ENCODE peak calls at places on chromosomes 3 and 15, in six cellular contexts. One of them, this sample, is unnamed.

GRCh38 chr3:17195856-17196604 is 311.3 kb downstream of the PLCL2 start:
- DNase-seq in GM12891: peak; percentile 12
- DNase-seq in heart left ventricle: no peak
- DNase-seq in uterus: no peak
- DNase-seq in esophagus squamous epithelium: no peak
- DNase-seq in gastrocnemius medialis: no peak
- DNase-seq in this sample: no peak

GRCh38 chr3:110750201-110750600 is 321.4 kb upstream of the NECTIN3 start:
- DNase-seq in GM12891: no peak
- DNase-seq in heart left ventricle: no peak
- DNase-seq in uterus: no peak
- DNase-seq in esophagus squamous epithelium: no peak
- DNase-seq in gastrocnemius medialis: no peak
- DNase-seq in this sample: no peak

GRCh38 chr15:88467935-88468528 is 524 bp downstream of the MRPS11 start:
- DNase-seq in GM12891: no peak
- DNase-seq in heart left ventricle: no peak
- DNase-seq in uterus: no peak
- DNase-seq in esophagus squamous epithelium: no peak
- DNase-seq in gastrocnemius medialis: no peak
- DNase-seq in this sample: no peak

GRCh38 chr3:11570789-11571495 is 72.8 kb downstream of the VGLL4 start:
- DNase-seq in GM12891: no peak
- DNase-seq in heart left ventricle: no peak
- DNase-seq in uterus: peak; percentile 16
- DNase-seq in esophagus squamous epithelium: no peak
- DNase-seq in gastrocnemius medialis: no peak
- DNase-seq in this sample: no peak

GRCh38 chr3:127182446-127182845 is 10.5 kb upstream of the PRR23E start:
- DNase-seq in GM12891: no peak
- DNase-seq in heart left ventricle: no peak
- DNase-seq in uterus: no peak
- DNase-seq in esophagus squamous epithelium: no peak
- DNase-seq in gastrocnemius medialis: no peak
- DNase-seq in this sample: no peak

GRCh38 chr3:65925254-65925954 is 113.3 kb downstream of the MAGI1 start:
- DNase-seq in GM12891: no peak
- DNase-seq in heart left ventricle: no peak
- DNase-seq in uterus: no peak
- DNase-seq in esophagus squamous epithelium: no peak
- DNase-seq in gastrocnemius medialis: no peak
- DNase-seq in this sample: peak; percentile 61

GRCh38 chr3:196792771-196793170 is 53.1 kb downstream of the PAK2 start:
- DNase-seq in GM12891: no peak
- DNase-seq in heart left ventricle: no peak
- DNase-seq in uterus: no peak
- DNase-seq in esophagus squamous epithelium: no peak
- DNase-seq in gastrocnemius medialis: peak; percentile 29
- DNase-seq in this sample: no peak

GRCh38 chr3:194294199-194294887 is 56.8 kb downstream of the CPN2 start:
- DNase-seq in GM12891: no peak
- DNase-seq in heart left ventricle: no peak
- DNase-seq in uterus: peak; percentile 17
- DNase-seq in esophagus squamous epithelium: no peak
- DNase-seq in gastrocnemius medialis: no peak
- DNase-seq in this sample: no peak

GRCh38 chr3:108450444-108450843 is 60.0 kb downstream of the MYH15 start:
- DNase-seq in GM12891: no peak
- DNase-seq in heart left ventricle: no peak
- DNase-seq in uterus: no peak
- DNase-seq in esophagus squamous epithelium: no peak
- DNase-seq in gastrocnemius medialis: no peak
- DNase-seq in this sample: no peak

GRCh38 chr3:54045416-54045815 is 76.9 kb upstream of the CACNA2D3 start:
- DNase-seq in GM12891: no peak
- DNase-seq in heart left ventricle: no peak
- DNase-seq in uterus: no peak
- DNase-seq in esophagus squamous epithelium: no peak
- DNase-seq in gastrocnemius medialis: no peak
- DNase-seq in this sample: no peak

GRCh38 chr3:59043391-59043790 is 6.4 kb downstream of the CFAP20DC start:
- DNase-seq in GM12891: no peak
- DNase-seq in heart left ventricle: no peak
- DNase-seq in uterus: no peak
- DNase-seq in esophagus squamous epithelium: no peak
- DNase-seq in gastrocnemius medialis: no peak
- DNase-seq in this sample: no peak

GRCh38 chr15:78205337-78205736 is 29.0 kb downstream of the ACSBG1 start:
- DNase-seq in GM12891: no peak
- DNase-seq in heart left ventricle: no peak
- DNase-seq in uterus: no peak
- DNase-seq in esophagus squamous epithelium: no peak
- DNase-seq in gastrocnemius medialis: no peak
- DNase-seq in this sample: no peak

GRCh38 chr15:68425428-68426060 is 6.4 kb downstream of the ITGA11 start:
- DNase-seq in GM12891: no peak
- DNase-seq in heart left ventricle: no peak
- DNase-seq in uterus: peak; percentile 60
- DNase-seq in esophagus squamous epithelium: no peak
- DNase-seq in gastrocnemius medialis: no peak
- DNase-seq in this sample: no peak

GRCh38 chr15:32855942-32856341 is 138.1 kb downstream of the GREM1 start:
- DNase-seq in GM12891: no peak
- DNase-seq in heart left ventricle: no peak
- DNase-seq in uterus: no peak
- DNase-seq in esophagus squamous epithelium: no peak
- DNase-seq in gastrocnemius medialis: no peak
- DNase-seq in this sample: no peak

GRCh38 chr3:5013021-5013906 is 34.0 kb downstream of the BHLHE40 start:
- DNase-seq in GM12891: no peak
- DNase-seq in heart left ventricle: no peak
- DNase-seq in uterus: no peak
- DNase-seq in esophagus squamous epithelium: no peak
- DNase-seq in gastrocnemius medialis: no peak
- DNase-seq in this sample: no peak

GRCh38 chr15:91572110-91572509 is 281.4 kb upstream of the SLCO3A1 start:
- DNase-seq in GM12891: no peak
- DNase-seq in heart left ventricle: no peak
- DNase-seq in uterus: no peak
- DNase-seq in esophagus squamous epithelium: no peak
- DNase-seq in gastrocnemius medialis: no peak
- DNase-seq in this sample: no peak

GRCh38 chr15:34271493-34271892 is 46.7 kb downstream of the EMC4 start:
- DNase-seq in GM12891: no peak
- DNase-seq in heart left ventricle: no peak
- DNase-seq in uterus: peak; percentile 40
- DNase-seq in esophagus squamous epithelium: no peak
- DNase-seq in gastrocnemius medialis: peak; percentile 29
- DNase-seq in this sample: no peak

DNA sequence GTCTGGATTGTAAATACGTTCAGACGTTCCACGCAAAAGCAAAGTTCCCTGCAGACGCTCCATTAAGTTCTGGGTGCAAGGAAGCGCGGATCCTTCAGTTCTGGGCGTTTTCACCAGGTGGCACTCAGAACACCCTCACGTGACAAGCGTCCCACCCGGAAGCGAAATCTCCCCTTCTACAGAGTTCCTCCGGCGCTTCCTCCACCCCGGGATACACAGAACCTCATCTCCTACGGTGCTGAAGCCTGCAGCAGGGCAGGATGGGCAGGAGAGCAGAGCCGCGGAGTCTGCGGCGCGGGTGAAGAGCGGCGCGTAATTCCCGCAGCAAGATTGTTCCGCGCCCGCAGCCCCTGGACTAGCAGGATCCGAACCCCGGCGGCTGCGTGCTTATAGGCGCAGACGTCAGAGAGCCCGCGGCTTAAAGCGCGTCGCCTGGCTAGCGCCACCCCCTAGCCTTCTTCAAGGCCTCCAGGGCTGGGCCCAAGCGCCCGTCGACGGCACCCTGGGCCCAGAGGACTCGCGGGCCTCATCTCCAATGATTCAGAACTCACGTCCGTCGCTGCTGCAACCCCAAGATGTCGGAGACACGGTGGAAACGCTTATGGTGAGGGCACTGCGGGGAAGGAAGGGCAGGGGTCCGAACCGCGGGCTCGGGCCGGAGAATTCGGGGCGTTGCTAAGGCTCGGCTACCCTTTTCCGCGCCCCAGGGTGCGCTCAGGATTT is at the start of gene SLC25A38:
- DNase-seq in GM12891: peak; percentile 65
- DNase-seq in heart left ventricle: peak; percentile 85
- DNase-seq in uterus: peak; percentile 76
- DNase-seq in esophagus squamous epithelium: no peak
- DNase-seq in gastrocnemius medialis: peak; percentile 74
- DNase-seq in this sample: peak; percentile 78
- TF ChIP-seq POLR2A in GM12891: peak; percentile 69
- TF ChIP-seq POLR2A in heart left ventricle: no peak
- TF ChIP-seq POLR2A in uterus: peak; percentile 40
- TF ChIP-seq POLR2A in esophagus squamous epithelium: peak; percentile 22
- TF ChIP-seq POLR2A in gastrocnemius medialis: peak; percentile 58
- TF ChIP-seq POLR2A in this sample: peak; percentile 60

DNA sequence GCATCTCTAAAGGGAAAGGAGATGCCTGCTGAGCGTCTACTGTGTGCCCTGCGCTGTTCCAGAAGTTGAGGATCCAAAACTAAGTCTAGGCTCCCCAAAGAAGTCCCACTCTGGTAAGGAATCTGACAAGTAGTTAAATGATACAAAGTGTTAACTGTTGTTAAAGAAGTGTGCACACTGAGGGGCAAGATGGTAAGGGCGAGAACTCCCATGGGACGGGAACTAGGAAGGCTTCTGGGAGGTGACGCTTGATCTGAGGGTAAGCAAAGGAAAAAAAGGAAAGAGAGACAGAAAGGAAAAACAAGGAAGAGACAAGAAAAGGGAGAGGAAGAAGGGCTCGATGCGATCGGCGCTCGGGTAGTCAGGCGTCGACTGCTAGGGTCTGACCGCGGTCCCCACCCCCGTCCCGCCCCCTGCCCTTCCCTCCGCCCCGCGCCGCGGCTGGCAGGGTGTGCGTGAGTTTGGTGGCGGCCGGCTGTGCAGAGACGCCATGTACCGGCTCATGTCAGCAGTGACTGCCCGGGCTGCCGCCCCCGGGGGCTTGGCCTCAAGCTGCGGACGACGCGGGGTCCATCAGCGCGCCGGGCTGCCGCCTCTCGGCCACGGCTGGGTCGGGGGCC is at the start of gene LACTB:
- DNase-seq in GM12891: peak; percentile 76
- DNase-seq in heart left ventricle: peak; percentile 94
- DNase-seq in uterus: peak; percentile 86
- DNase-seq in esophagus squamous epithelium: peak; percentile 43
- DNase-seq in gastrocnemius medialis: peak; percentile 81
- DNase-seq in this sample: peak; percentile 91
- TF ChIP-seq POLR2A in GM12891: no peak
- TF ChIP-seq POLR2A in heart left ventricle: no peak
- TF ChIP-seq POLR2A in uterus: peak; percentile 70
- TF ChIP-seq POLR2A in esophagus squamous epithelium: peak; percentile 68
- TF ChIP-seq POLR2A in gastrocnemius medialis: peak; percentile 77
- TF ChIP-seq POLR2A in this sample: peak; percentile 87

DNA sequence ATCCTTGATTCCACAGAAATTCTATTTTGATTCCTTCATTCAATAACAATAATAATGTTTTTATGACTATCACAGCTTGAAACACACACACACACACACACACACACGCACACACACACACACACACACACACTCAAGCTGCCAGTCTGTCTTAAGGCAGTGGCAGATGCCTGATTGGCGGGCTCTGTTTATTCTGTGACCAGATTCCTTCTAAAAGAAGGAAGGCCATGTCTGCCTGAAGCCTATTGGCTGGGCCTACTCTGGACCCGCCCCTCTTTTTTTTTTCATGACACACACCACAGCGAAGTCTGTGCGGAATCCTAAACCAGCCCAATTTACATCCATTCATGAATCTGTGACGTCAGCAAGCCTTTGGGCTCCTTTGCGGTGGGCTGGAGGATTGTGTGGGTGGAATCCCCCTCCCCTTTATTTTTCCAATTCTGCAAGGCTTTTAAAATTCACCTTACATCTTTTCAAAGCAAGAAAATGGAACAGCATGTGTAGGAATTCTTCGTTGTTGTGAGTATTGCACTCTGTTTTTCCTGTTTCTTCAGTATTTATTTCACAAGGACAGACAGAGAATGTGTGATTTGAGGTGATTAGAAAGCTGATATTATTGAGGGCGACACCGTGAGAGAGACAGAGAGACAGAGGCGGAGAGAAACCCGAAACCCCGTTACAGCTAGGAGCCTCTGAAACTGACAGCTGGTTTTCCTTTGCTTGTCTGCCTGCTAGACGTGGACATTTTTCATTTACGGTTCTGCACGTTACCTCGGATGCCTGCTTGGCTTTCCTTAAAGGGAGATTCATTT is at the start of gene MAP3K13:
- DNase-seq in GM12891: peak; percentile 48
- DNase-seq in heart left ventricle: peak; percentile 78
- DNase-seq in uterus: peak; percentile 60
- DNase-seq in esophagus squamous epithelium: peak; percentile 21
- DNase-seq in gastrocnemius medialis: peak; percentile 76
- DNase-seq in this sample: peak; percentile 31
- TF ChIP-seq POLR2A in GM12891: no peak
- TF ChIP-seq POLR2A in heart left ventricle: no peak
- TF ChIP-seq POLR2A in uterus: no peak
- TF ChIP-seq POLR2A in esophagus squamous epithelium: no peak
- TF ChIP-seq POLR2A in gastrocnemius medialis: no peak
- TF ChIP-seq POLR2A in this sample: no peak

GRCh38 chr15:63065262-63066234 is 23.0 kb downstream of the TPM1 start:
- DNase-seq in GM12891: no peak
- DNase-seq in heart left ventricle: no peak
- DNase-seq in uterus: no peak
- DNase-seq in esophagus squamous epithelium: no peak
- DNase-seq in gastrocnemius medialis: no peak
- DNase-seq in this sample: no peak

GRCh38 chr15:63061971-63062370 is 19.4 kb downstream of the TPM1 start:
- DNase-seq in GM12891: no peak
- DNase-seq in heart left ventricle: no peak
- DNase-seq in uterus: no peak
- DNase-seq in esophagus squamous epithelium: no peak
- DNase-seq in gastrocnemius medialis: no peak
- DNase-seq in this sample: no peak

GRCh38 chr15:63063877-63064409 is 21.4 kb downstream of the TPM1 start:
- DNase-seq in GM12891: no peak
- DNase-seq in heart left ventricle: no peak
- DNase-seq in uterus: no peak
- DNase-seq in esophagus squamous epithelium: no peak
- DNase-seq in gastrocnemius medialis: no peak
- DNase-seq in this sample: no peak

GRCh38 chr15:63060699-63061098 is 18.2 kb downstream of the TPM1 start:
- DNase-seq in GM12891: no peak
- DNase-seq in heart left ventricle: no peak
- DNase-seq in uterus: no peak
- DNase-seq in esophagus squamous epithelium: no peak
- DNase-seq in gastrocnemius medialis: no peak
- DNase-seq in this sample: no peak

DNA sequence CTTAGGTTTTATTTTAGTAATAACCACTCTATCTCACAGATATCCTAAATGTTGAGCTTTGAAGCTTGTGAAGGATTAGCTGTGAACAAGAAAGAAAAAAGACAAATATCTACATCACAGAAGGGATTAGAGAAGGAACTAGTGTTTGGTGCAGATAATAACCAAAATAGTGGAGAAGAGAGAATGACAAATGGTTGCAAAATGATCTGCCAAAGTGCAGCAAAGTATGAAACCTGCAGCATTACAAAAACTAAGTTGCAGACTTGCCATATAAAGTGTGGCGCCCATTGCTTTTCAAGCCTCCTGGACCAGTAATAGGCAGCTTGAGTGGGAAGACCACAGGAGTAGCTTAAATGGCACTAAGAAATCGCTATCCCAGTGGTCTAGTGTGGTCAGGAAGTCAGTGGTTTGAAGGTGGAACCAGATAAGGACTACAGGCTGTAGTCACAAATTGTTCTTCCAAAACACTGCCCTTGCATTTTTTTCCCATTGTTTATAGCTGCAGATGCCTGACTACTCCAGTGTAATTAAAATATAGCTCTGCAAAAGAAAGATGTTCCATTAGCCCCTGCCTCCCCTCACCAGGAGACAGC is 20.7 kb downstream of the TPM1 start:
- DNase-seq in GM12891: no peak
- DNase-seq in heart left ventricle: no peak
- DNase-seq in uterus: no peak
- DNase-seq in esophagus squamous epithelium: no peak
- DNase-seq in gastrocnemius medialis: no peak
- DNase-seq in this sample: no peak
- TF ChIP-seq POLR2A in GM12891: no peak
- TF ChIP-seq POLR2A in heart left ventricle: no peak
- TF ChIP-seq POLR2A in uterus: no peak
- TF ChIP-seq POLR2A in esophagus squamous epithelium: no peak
- TF ChIP-seq POLR2A in gastrocnemius medialis: no peak
- TF ChIP-seq POLR2A in this sample: no peak

This sample was measured in right lobe of liver.